ENCODE peak calls at places on chromosomes 7 and 10, in six cellular contexts. D is AG04450; V is choroid plexus epithelial cell; Q is CD4-positive, CD25-positive, alpha-beta regulatory T cell; G is astrocyte of the spinal cord; I is hepatocyte. P is an unnamed sample.

GRCh38 chr7:96205665-96206064 is 116.2 kb downstream of the SLC25A13 start:
- DNase-seq in G (no peak), V (no peak), Q (no peak), I (no peak), D (no peak), P (no peak)

GRCh38 chr7:104548861-104549260 is 220.5 kb downstream of the LHFPL3 start:
- DNase-seq in Q (no peak), V (no peak), G (no peak), I (peak), D (no peak), P (no peak)

GRCh38 chr10:6061056-6061455 is 1.1 kb downstream of the IL2RA start:
- DNase-seq in G (no peak), D (no peak), Q (peak), I (no peak), V (no peak), P (no peak)

GRCh38 chr7:83655951-83656556 is 7.1 kb upstream of the SEMA3E start:
- DNase-seq in I (peak), Q (peak), D (peak), V (peak), G (peak), P (no peak)

GRCh38 chr10:80444646-80445319 is 9.3 kb upstream of the TSPAN14 start:
- DNase-seq in G (peak), Q (peak), I (peak), V (peak), D (no peak), P (peak)

GRCh38 chr7:149620961-149621360 is 123.4 kb upstream of the ZNF746 start:
- DNase-seq in V (no peak), G (no peak), Q (peak), I (no peak), D (no peak), P (no peak)

GRCh38 chr7:1322240-1323110 is 89.8 kb downstream of the UNCX start:
- DNase-seq in V (no peak), Q (no peak), D (no peak), G (no peak), I (no peak), P (no peak)

GRCh38 chr10:24483701-24484100 is 240.0 kb downstream of the ARHGAP21 start:
- DNase-seq in I (peak), Q (peak), V (peak), D (no peak), G (peak), P (peak)

DNA sequence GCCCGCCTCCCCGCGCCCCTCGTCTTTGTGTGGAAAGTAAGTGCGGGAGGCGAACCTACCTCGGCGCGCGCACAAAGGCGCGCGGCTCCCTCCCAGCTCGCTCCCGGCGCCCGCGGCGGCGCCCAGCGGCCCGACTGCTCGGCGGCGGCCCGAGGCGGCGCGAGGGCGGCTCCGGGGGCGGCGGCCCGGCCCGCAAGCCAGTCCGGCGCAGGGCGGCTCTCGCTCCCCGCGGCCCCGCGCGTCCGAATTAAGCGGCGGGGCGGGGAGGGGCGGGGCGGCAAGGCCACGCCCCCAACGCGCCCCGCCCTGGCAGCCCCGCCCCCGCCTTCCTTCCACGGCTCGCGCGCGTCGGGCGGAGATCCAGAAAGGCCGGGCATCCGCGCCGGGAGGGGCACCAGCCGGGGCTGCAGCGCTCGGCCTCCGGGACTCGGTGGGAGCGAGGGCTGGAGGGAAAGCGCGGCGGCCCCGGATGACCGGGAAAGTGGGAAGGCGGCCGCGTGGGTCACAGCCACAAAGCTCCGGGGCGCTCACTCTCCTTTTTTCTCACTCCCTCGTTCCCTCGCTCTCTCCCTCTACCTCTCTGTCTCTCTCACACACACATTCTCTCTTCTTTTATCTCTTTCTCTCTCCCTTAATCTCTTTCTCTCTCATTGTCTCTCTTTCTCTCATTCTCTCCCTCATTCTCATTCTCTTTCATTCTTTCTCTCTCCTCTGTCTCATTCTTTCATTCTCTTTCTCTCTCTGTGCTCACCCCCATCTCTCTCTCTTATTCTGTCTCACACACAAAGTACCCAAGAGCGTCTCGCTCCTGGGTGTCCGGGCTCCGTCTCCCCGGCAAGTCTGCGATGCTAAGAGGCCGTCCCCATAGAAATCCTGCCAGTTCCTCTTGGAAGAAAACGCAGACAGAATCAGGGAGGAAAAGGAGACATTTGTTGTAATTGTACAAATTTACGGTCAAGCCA is 170.2 kb downstream of the FAM107B start:
- DNase-seq in I (peak), V (peak), G (peak), Q (peak), D (no peak), P (peak)
- H3K4me3 ChIP-seq in I (peak), V (peak), G (peak), Q (peak), D (peak), P (peak)

GRCh38 chr10:16663472-16663871 is 141.8 kb upstream of the C1QL3 start:
- DNase-seq in V (no peak), G (no peak), I (no peak), D (no peak), Q (no peak), P (no peak)
- H3K4me3 ChIP-seq in V (no peak), G (no peak), I (no peak), D (no peak), Q (no peak), P (no peak)

GRCh38 chr7:136874393-136875032 is 6.1 kb downstream of the CHRM2 start:
- DNase-seq in I (peak), V (peak), D (no peak), Q (no peak), G (peak), P (no peak)

GRCh38 chr7:136883046-136883445 is 14.6 kb downstream of the CHRM2 start:
- DNase-seq in D (no peak), I (no peak), Q (no peak), V (peak), G (peak), P (no peak)

GRCh38 chr7:136878878-136879277 is 10.4 kb downstream of the CHRM2 start:
- DNase-seq in I (no peak), G (no peak), V (no peak), Q (no peak), D (no peak), P (no peak)

GRCh38 chr7:136877990-136878389 is 9.5 kb downstream of the CHRM2 start:
- DNase-seq in G (peak), D (no peak), Q (no peak), V (no peak), I (no peak), P (no peak)

GRCh38 chr7:136877509-136877908 is 9.1 kb downstream of the CHRM2 start:
- DNase-seq in G (no peak), V (no peak), I (no peak), D (no peak), Q (no peak), P (no peak)
- H3K4me3 ChIP-seq in G (no peak), V (no peak), I (no peak), D (no peak), Q (no peak), P (no peak)

GRCh38 chr7:17234398-17235021 is 63.9 kb upstream of the AHR start:
- DNase-seq in Q (peak), G (peak), V (peak), I (peak), D (peak), P (no peak)
- H3K4me3 ChIP-seq in Q (peak), G (no peak), V (no peak), I (no peak), D (no peak), P (no peak)

GRCh38 chr7:139828880-139829653 is at the start of gene TBXAS1:
- DNase-seq in G (no peak), V (no peak), I (peak), D (no peak), Q (no peak), P (peak)

GRCh38 chr7:139830779-139831498 is 1.9 kb downstream of the TBXAS1 start:
- DNase-seq in V (no peak), I (no peak), Q (no peak), G (no peak), D (no peak), P (no peak)

GRCh38 chr7:139830292-139830691 is 1.2 kb downstream of the TBXAS1 start:
- DNase-seq in Q (no peak), I (no peak), D (no peak), G (no peak), V (peak), P (no peak)

GRCh38 chr7:139828446-139828845 is 618 bp upstream of the TBXAS1 start:
- DNase-seq in G (no peak), D (no peak), I (no peak), V (no peak), Q (no peak), P (no peak)

DNA sequence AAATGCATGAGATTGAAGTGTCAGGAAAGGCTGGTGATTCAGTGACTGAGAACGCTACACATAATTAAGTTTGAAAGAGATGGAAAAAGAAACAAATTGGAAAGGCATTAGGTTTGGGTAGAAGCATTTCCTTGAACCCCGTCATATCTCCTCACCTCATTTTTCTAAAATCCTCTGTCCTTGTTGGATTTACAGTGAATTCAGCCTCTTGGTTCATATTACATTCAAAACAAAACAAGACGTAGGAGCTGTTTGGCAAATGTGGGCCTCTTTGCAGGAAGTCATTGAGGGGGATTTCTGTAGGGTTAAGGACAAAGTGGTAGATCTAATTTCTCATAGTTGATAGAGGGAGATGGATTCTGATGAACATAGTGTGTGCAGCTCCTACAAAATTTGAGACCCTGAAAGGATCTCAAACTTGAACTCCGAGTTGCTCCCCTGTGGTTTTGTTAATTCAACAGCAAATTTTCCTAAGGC is 628 bp downstream of the TBXAS1 start:
- DNase-seq in I (no peak), D (no peak), V (peak), Q (no peak), G (peak), P (no peak)
- H3K4me3 ChIP-seq in I (no peak), D (peak), V (no peak), Q (peak), G (no peak), P (no peak)

GRCh38 chr7:135558337-135558767 is 635 bp downstream of the NUP205 start:
- DNase-seq in G (peak), Q (peak), I (peak), D (peak), V (peak), P (peak)
- H3K4me3 ChIP-seq in G (peak), Q (peak), I (peak), D (peak), V (peak), P (peak)

GRCh38 chr10:67609996-67610793 is 85.8 kb downstream of the CTNNA3 start:
- DNase-seq in I (no peak), G (peak), V (peak), Q (no peak), D (no peak), P (no peak)
- H3K4me3 ChIP-seq in I (no peak), G (no peak), V (no peak), Q (no peak), D (no peak), P (no peak)